ENCODE peak calls at places on chromosomes 6 and 20, in seven cellular contexts. One of them, this sample, is unnamed.

GRCh38 chr6:13615802-13616140 is 636 bp downstream of the NOL7 start:
- DNase-seq in thyroid gland: peak
- DNase-seq in A549: peak
- DNase-seq in NCI-H226: peak
- DNase-seq in hypothalamus: peak
- DNase-seq in posterior vena cava: peak
- DNase-seq in neural crest cell: peak
- DNase-seq in this sample: no peak

GRCh38 chr6:1645466-1646185 is 35.9 kb downstream of the FOXC1 start:
- DNase-seq in thyroid gland: no peak
- DNase-seq in A549: no peak
- DNase-seq in NCI-H226: no peak
- DNase-seq in hypothalamus: no peak
- DNase-seq in posterior vena cava: no peak
- DNase-seq in neural crest cell: no peak
- DNase-seq in this sample: no peak

GRCh38 chr6:34512738-34513115 is 43.4 kb downstream of the SPDEF start:
- DNase-seq in thyroid gland: no peak
- DNase-seq in A549: no peak
- DNase-seq in NCI-H226: no peak
- DNase-seq in hypothalamus: no peak
- DNase-seq in posterior vena cava: peak
- DNase-seq in neural crest cell: no peak
- DNase-seq in this sample: no peak

GRCh38 chr6:141354191-141354950 is 778.4 kb upstream of the GJE1 start:
- DNase-seq in thyroid gland: no peak
- DNase-seq in A549: no peak
- DNase-seq in NCI-H226: no peak
- DNase-seq in hypothalamus: no peak
- DNase-seq in posterior vena cava: no peak
- DNase-seq in neural crest cell: no peak
- DNase-seq in this sample: no peak

GRCh38 chr6:112237066-112237465 is 17.3 kb downstream of the LAMA4 start:
- DNase-seq in thyroid gland: no peak
- DNase-seq in A549: no peak
- DNase-seq in NCI-H226: no peak
- DNase-seq in hypothalamus: no peak
- DNase-seq in posterior vena cava: no peak
- DNase-seq in neural crest cell: no peak
- DNase-seq in this sample: no peak

GRCh38 chr6:118808794-118809668 is 84.9 kb upstream of the ASF1A start:
- DNase-seq in thyroid gland: no peak
- DNase-seq in A549: no peak
- DNase-seq in NCI-H226: no peak
- DNase-seq in hypothalamus: no peak
- DNase-seq in posterior vena cava: no peak
- DNase-seq in neural crest cell: no peak
- DNase-seq in this sample: no peak

GRCh38 chr20:18802012-18802634 is 11.5 kb upstream of the SCP2D1 start:
- DNase-seq in thyroid gland: no peak
- DNase-seq in A549: no peak
- DNase-seq in NCI-H226: no peak
- DNase-seq in hypothalamus: no peak
- DNase-seq in posterior vena cava: no peak
- DNase-seq in neural crest cell: no peak
- DNase-seq in this sample: peak

GRCh38 chr20:57335392-57335791 is 5.8 kb downstream of the SPO11 start:
- DNase-seq in thyroid gland: no peak
- DNase-seq in A549: no peak
- DNase-seq in NCI-H226: no peak
- DNase-seq in hypothalamus: no peak
- DNase-seq in posterior vena cava: no peak
- DNase-seq in neural crest cell: no peak
- DNase-seq in this sample: no peak

GRCh38 chr20:44253528-44253927 is 6.4 kb downstream of the GDAP1L1 start:
- DNase-seq in thyroid gland: no peak
- DNase-seq in A549: no peak
- DNase-seq in NCI-H226: no peak
- DNase-seq in hypothalamus: no peak
- DNase-seq in posterior vena cava: no peak
- DNase-seq in neural crest cell: no peak
- DNase-seq in this sample: no peak

GRCh38 chr20:9516658-9516987 is 2.2 kb downstream of the LAMP5 start:
- DNase-seq in thyroid gland: no peak
- DNase-seq in A549: no peak
- DNase-seq in NCI-H226: no peak
- DNase-seq in hypothalamus: no peak
- DNase-seq in posterior vena cava: no peak
- DNase-seq in neural crest cell: no peak
- DNase-seq in this sample: no peak

GRCh38 chr20:46992640-46993035 is 98.0 kb downstream of the EYA2 start:
- DNase-seq in thyroid gland: peak
- DNase-seq in A549: no peak
- DNase-seq in NCI-H226: no peak
- DNase-seq in hypothalamus: no peak
- DNase-seq in posterior vena cava: no peak
- DNase-seq in neural crest cell: no peak
- DNase-seq in this sample: no peak

GRCh38 chr6:7108964-7109836 is 1.4 kb downstream of the RREB1 start:
- DNase-seq in thyroid gland: peak
- DNase-seq in A549: peak
- DNase-seq in NCI-H226: peak
- DNase-seq in hypothalamus: no peak
- DNase-seq in posterior vena cava: peak
- DNase-seq in neural crest cell: peak
- DNase-seq in this sample: peak

GRCh38 chr6:101290346-101290745 is 103.2 kb upstream of the GRIK2 start:
- DNase-seq in thyroid gland: no peak
- DNase-seq in A549: no peak
- DNase-seq in NCI-H226: no peak
- DNase-seq in hypothalamus: no peak
- DNase-seq in posterior vena cava: no peak
- DNase-seq in neural crest cell: no peak
- DNase-seq in this sample: no peak

GRCh38 chr6:41440958-41441357 is 105.2 kb upstream of the FOXP4 start:
- DNase-seq in thyroid gland: no peak
- DNase-seq in A549: no peak
- DNase-seq in NCI-H226: no peak
- DNase-seq in hypothalamus: no peak
- DNase-seq in posterior vena cava: no peak
- DNase-seq in neural crest cell: no peak
- DNase-seq in this sample: no peak

GRCh38 chr20:59701236-59701635 is 96.9 kb downstream of the PHACTR3 start:
- DNase-seq in thyroid gland: no peak
- DNase-seq in A549: no peak
- DNase-seq in NCI-H226: no peak
- DNase-seq in hypothalamus: no peak
- DNase-seq in posterior vena cava: no peak
- DNase-seq in neural crest cell: no peak
- DNase-seq in this sample: no peak

GRCh38 chr6:72689107-72689954 is 67.5 kb downstream of the KCNQ5 start:
- DNase-seq in thyroid gland: no peak
- DNase-seq in A549: no peak
- DNase-seq in NCI-H226: no peak
- DNase-seq in hypothalamus: no peak
- DNase-seq in posterior vena cava: no peak
- DNase-seq in neural crest cell: no peak
- DNase-seq in this sample: peak

GRCh38 chr20:17665756-17666155 is 16.3 kb downstream of the RRBP1 start:
- DNase-seq in thyroid gland: no peak
- DNase-seq in A549: no peak
- DNase-seq in NCI-H226: no peak
- DNase-seq in hypothalamus: no peak
- DNase-seq in posterior vena cava: no peak
- DNase-seq in neural crest cell: no peak
- DNase-seq in this sample: no peak

GRCh38 chr6:100267002-100267401 is 197.7 kb downstream of the SIM1 start:
- DNase-seq in thyroid gland: no peak
- DNase-seq in A549: no peak
- DNase-seq in NCI-H226: no peak
- DNase-seq in hypothalamus: no peak
- DNase-seq in posterior vena cava: no peak
- DNase-seq in neural crest cell: no peak
- DNase-seq in this sample: no peak

GRCh38 chr6:139287868-139288267 is 3.9 kb downstream of the TXLNB start:
- DNase-seq in thyroid gland: no peak
- DNase-seq in A549: no peak
- DNase-seq in NCI-H226: no peak
- DNase-seq in hypothalamus: no peak
- DNase-seq in posterior vena cava: no peak
- DNase-seq in neural crest cell: no peak
- DNase-seq in this sample: no peak

GRCh38 chr6:43267619-43268347 is 24.5 kb downstream of the TTBK1 start:
- DNase-seq in thyroid gland: no peak
- DNase-seq in A549: no peak
- DNase-seq in NCI-H226: no peak
- DNase-seq in hypothalamus: no peak
- DNase-seq in posterior vena cava: no peak
- DNase-seq in neural crest cell: no peak
- DNase-seq in this sample: no peak

GRCh38 chr6:93902517-93902916 is 483.2 kb upstream of the EPHA7 start:
- DNase-seq in thyroid gland: no peak
- DNase-seq in A549: no peak
- DNase-seq in NCI-H226: no peak
- DNase-seq in hypothalamus: no peak
- DNase-seq in posterior vena cava: no peak
- DNase-seq in neural crest cell: no peak
- DNase-seq in this sample: no peak

GRCh38 chr20:62001178-62001715 is 64.4 kb downstream of the TAF4 start:
- DNase-seq in thyroid gland: no peak
- DNase-seq in A549: no peak
- DNase-seq in NCI-H226: no peak
- DNase-seq in hypothalamus: no peak
- DNase-seq in posterior vena cava: no peak
- DNase-seq in neural crest cell: no peak
- DNase-seq in this sample: no peak

GRCh38 chr6:129276461-129276860 is 393.5 kb downstream of the LAMA2 start:
- DNase-seq in thyroid gland: no peak
- DNase-seq in A549: no peak
- DNase-seq in NCI-H226: no peak
- DNase-seq in hypothalamus: no peak
- DNase-seq in posterior vena cava: no peak
- DNase-seq in neural crest cell: no peak
- DNase-seq in this sample: no peak

GRCh38 chr6:53811082-53811481 is 16.3 kb downstream of the LRRC1 start:
- DNase-seq in thyroid gland: peak
- DNase-seq in A549: no peak
- DNase-seq in NCI-H226: no peak
- DNase-seq in hypothalamus: no peak
- DNase-seq in posterior vena cava: no peak
- DNase-seq in neural crest cell: no peak
- DNase-seq in this sample: no peak

GRCh38 chr6:30732237-30732943 is 10.1 kb downstream of the FLOT1 start:
- DNase-seq in thyroid gland: no peak
- DNase-seq in A549: no peak
- DNase-seq in NCI-H226: no peak
- DNase-seq in hypothalamus: no peak
- DNase-seq in posterior vena cava: no peak
- DNase-seq in neural crest cell: no peak
- DNase-seq in this sample: no peak

GRCh38 chr6:142822383-142822782 is 122.6 kb downstream of the HIVEP2 start:
- DNase-seq in thyroid gland: no peak
- DNase-seq in A549: no peak
- DNase-seq in NCI-H226: no peak
- DNase-seq in hypothalamus: no peak
- DNase-seq in posterior vena cava: no peak
- DNase-seq in neural crest cell: no peak
- DNase-seq in this sample: no peak

GRCh38 chr20:34570859-34571306 is 12.4 kb downstream of the MAP1LC3A start:
- DNase-seq in thyroid gland: no peak
- DNase-seq in A549: no peak
- DNase-seq in NCI-H226: peak
- DNase-seq in hypothalamus: no peak
- DNase-seq in posterior vena cava: peak
- DNase-seq in neural crest cell: no peak
- DNase-seq in this sample: no peak

GRCh38 chr6:107736713-107737396 is 87.3 kb downstream of the SCML4 start:
- DNase-seq in thyroid gland: no peak
- DNase-seq in A549: no peak
- DNase-seq in NCI-H226: no peak
- DNase-seq in hypothalamus: no peak
- DNase-seq in posterior vena cava: no peak
- DNase-seq in neural crest cell: no peak
- DNase-seq in this sample: no peak